ENCODE peak calls at places on chromosomes 3 and 15, in eight cellular contexts. N, T, Q, Y, G, K, E and J are unnamed samples.

GRCh38 chr15:29685156-29686078 is 136.9 kb downstream of the TJP1 start:
- DNase-seq in Q (peak; percentile 95), N (peak; percentile 74), K (peak; percentile 79), G (no peak), T (no peak), Y (no peak), E (peak; percentile 1), J (no peak)

GRCh38 chr3:102090646-102091045 is 241.3 kb downstream of the NFKBIZ start:
- DNase-seq in Q (no peak), N (peak; percentile 41), Y (peak; percentile 79), E (no peak), K (peak; percentile 62), G (no peak), T (no peak), J (no peak)

GRCh38 chr15:48946088-48946839 is 17.5 kb downstream of the SHC4 start:
- DNase-seq in T (no peak), Q (no peak), Y (peak; percentile 64), K (peak; percentile 90), E (peak; percentile 71), G (no peak), N (peak; percentile 84), J (no peak)

GRCh38 chr3:31106912-31107311 is 212.5 kb upstream of the GADL1 start:
- DNase-seq in N (no peak), E (no peak), Q (no peak), K (no peak), Y (no peak), T (no peak), G (no peak), J (no peak)

GRCh38 chr3:103794656-103795055 is 1359.8 kb downstream of the ZPLD1 start:
- DNase-seq in K (no peak), N (peak; percentile 25), T (no peak), E (peak; percentile 6), Q (no peak), Y (no peak), G (peak; percentile 71), J (no peak)

GRCh38 chr3:141164844-141165243 is 66.8 kb upstream of the PXYLP1 start:
- DNase-seq in Q (no peak), T (no peak), Y (no peak), G (no peak), N (no peak), E (no peak), K (no peak), J (no peak)

GRCh38 chr15:69893863-69894262 is 203.9 kb downstream of the TLE3 start:
- DNase-seq in Y (peak; percentile 87), N (no peak), T (no peak), Q (peak; percentile 89), G (peak; percentile 28), E (peak; percentile 36), K (peak; percentile 60), J (no peak)

GRCh38 chr3:97269202-97269601 is 454.8 kb downstream of the EPHA6 start:
- DNase-seq in K (no peak), E (no peak), T (no peak), Y (no peak), N (no peak), Q (no peak), G (peak; percentile 47), J (no peak)

GRCh38 chr15:48250640-48251076 is 44.6 kb downstream of the SLC12A1 start:
- DNase-seq in K (peak; percentile 79), E (peak; percentile 67), T (peak; percentile 56), G (peak; percentile 85), Y (peak; percentile 86), N (peak; percentile 60), Q (peak; percentile 71), J (peak; percentile 83)

GRCh38 chr3:32708672-32709283 is 23.8 kb downstream of the CNOT10 start:
- DNase-seq in E (no peak), Q (no peak), K (no peak), G (no peak), T (no peak), N (no peak), Y (no peak), J (no peak)

GRCh38 chr15:92011611-92012367 is 158.3 kb downstream of the SLCO3A1 start:
- DNase-seq in Q (no peak), E (no peak), G (peak; percentile 20), N (peak; percentile 7), Y (no peak), T (no peak), K (no peak), J (peak; percentile 81)

GRCh38 chr3:34584971-34585370 is 786.5 kb downstream of the PDCD6IP start:
- DNase-seq in K (no peak), N (no peak), Y (no peak), E (no peak), Q (no peak), G (no peak), T (no peak), J (no peak)

GRCh38 chr3:14240366-14240765 is 61.7 kb downstream of the LSM3 start:
- DNase-seq in Q (no peak), T (no peak), Y (no peak), E (no peak), K (no peak), G (no peak), N (no peak), J (no peak)

GRCh38 chr3:98574157-98574556 is 19.3 kb downstream of the CPOX start:
- DNase-seq in K (no peak), N (no peak), E (no peak), T (no peak), Y (no peak), G (no peak), Q (no peak), J (no peak)

GRCh38 chr3:18425641-18426403 is 683 bp upstream of the SATB1 start:
- DNase-seq in Q (no peak), Y (peak; percentile 8), K (no peak), N (peak; percentile 41), E (peak; percentile 78), T (no peak), G (peak; percentile 57), J (no peak)

GRCh38 chr3:36434682-36435426 is 54.5 kb downstream of the STAC start:
- DNase-seq in K (no peak), G (no peak), N (no peak), Q (peak; percentile 45), E (no peak), Y (no peak), T (no peak), J (peak; percentile 47)

GRCh38 chr3:39261726-39262125 is 18.1 kb downstream of the CX3CR1 start:
- DNase-seq in N (no peak), G (no peak), K (no peak), Y (no peak), Q (no peak), T (no peak), E (no peak), J (no peak)

GRCh38 chr3:39263576-39263975 is 16.3 kb downstream of the CX3CR1 start:
- DNase-seq in G (no peak), T (no peak), K (no peak), E (no peak), N (no peak), Q (no peak), Y (no peak), J (no peak)

GRCh38 chr3:39264053-39264452 is 15.8 kb downstream of the CX3CR1 start:
- DNase-seq in T (no peak), K (no peak), E (no peak), Y (no peak), Q (no peak), N (no peak), G (no peak), J (peak; percentile 55)

GRCh38 chr3:39260957-39261356 is 18.9 kb downstream of the CX3CR1 start:
- DNase-seq in G (peak; percentile 61), K (peak; percentile 71), Y (peak; percentile 89), N (peak; percentile 92), Q (peak; percentile 89), E (peak; percentile 69), T (no peak), J (peak; percentile 82)

DNA sequence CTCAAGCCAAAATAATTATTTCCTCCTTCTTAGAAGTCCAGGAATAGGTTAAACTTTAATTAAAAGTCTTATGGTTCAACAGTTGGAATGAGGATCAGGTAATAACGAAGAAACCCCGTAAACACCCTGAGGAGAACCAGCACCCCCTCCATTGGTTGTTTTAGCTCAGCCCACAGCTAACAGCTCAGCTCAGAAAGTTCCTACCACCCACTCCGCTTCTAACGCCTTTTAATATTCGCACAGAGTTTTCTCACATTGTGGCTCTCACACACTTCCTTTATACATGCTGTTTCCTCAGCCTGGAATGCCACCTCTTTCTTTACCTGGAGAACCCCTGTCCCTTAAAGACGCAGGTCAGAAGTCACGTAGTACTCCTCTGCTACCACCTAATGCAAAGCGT is 17.0 kb downstream of the CX3CR1 start:
- DNase-seq in E (no peak), N (no peak), G (no peak), T (no peak), K (no peak), Q (no peak), Y (no peak), J (no peak)
- H2AFZ ChIP-seq in E (no peak overlapping the region), N (no peak overlapping the region), G (no peak overlapping the region), T (no peak overlapping the region), K (no peak overlapping the region), Q (no peak overlapping the region), Y (no peak overlapping the region), J (no peak overlapping the region)

DNA sequence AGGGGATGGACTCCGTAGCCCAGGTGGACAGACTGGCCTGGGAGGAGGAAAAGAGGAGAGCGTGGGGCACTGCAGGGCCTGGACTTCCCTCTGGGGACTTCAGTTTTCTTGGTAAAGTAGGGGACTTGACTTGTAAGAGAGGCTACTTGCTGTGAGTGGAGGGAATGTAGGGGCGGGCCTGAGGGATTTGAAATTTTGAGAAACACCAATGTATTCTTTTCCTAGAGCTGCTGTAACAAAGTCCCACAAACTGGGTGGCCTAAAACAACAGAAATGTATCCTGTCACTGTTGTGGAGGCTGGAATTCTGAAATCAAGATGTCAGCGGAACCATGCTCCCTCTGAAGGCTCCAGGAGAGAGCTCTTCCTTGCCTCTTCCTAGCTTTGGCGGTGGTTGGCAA is 5.8 kb upstream of the HEG1 start:
- DNase-seq in N (no peak), Q (no peak), T (no peak), G (no peak), E (no peak), K (no peak), Y (no peak), J (no peak)
- H3K27ac ChIP-seq in N (no peak overlapping the region), Q (peak overlapping the region; percentile 76), T (no peak overlapping the region), G (no peak overlapping the region), E (peak overlapping the region; percentile 41), K (peak overlapping the region; percentile 84), Y (no peak overlapping the region), J (no peak overlapping the region)

DNA sequence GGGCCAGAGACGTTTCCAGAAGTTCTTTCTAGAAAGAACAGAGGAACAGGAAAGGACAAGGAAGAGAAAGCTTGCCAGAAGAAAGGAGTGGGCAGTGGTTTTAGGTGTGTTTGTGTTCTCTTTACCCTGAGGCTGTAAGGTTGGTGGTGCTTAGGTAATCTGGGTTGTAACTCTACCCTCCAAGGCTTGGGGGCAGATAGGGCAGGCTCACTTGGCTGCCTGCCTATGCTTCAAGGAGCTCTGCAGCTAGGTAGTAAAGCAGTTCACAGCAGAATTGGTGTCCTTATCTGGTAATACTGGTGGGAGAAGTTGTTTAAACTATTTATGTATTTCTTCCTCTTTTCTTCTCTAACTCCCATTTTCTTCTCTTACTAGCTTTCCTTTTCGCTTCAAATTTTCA is 50.7 kb upstream of the SPPL2A start:
- DNase-seq in K (no peak), G (no peak), Q (no peak), N (peak; percentile 82), Y (no peak), T (no peak), E (no peak), J (no peak)
- H2AFZ ChIP-seq in K (no peak overlapping the region), G (peak overlapping the region; percentile 80), Q (no peak overlapping the region), N (peak overlapping the region; percentile 31), Y (no peak overlapping the region), T (no peak overlapping the region), E (no peak overlapping the region), J (no peak overlapping the region)

DNA sequence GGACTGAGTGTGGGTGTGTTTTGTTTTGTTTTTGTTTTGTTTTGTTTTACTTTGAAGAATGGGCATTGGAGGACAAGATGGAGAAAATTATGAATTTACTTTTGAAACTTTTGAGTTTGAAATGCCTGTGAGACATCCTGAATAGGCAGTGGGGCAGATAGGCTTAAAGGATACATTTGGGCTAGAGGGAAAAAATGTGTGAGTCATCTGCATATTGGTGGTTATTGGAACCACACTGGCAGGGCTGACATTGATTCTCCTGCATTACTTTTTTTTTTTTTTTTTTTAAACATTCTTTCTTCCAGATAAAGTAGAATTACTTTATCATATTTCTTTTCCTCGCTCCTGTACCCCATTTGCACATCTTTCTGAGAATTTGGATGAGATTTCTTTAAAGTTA is 56.1 kb downstream of the CALML4 start:
- DNase-seq in N (peak; percentile 55), Y (peak; percentile 41), G (peak; percentile 27), Q (no peak), K (peak; percentile 66), E (no peak), T (no peak), J (no peak)
- H3K27ac ChIP-seq in N (no peak overlapping the region), Y (no peak overlapping the region), G (no peak overlapping the region), Q (peak overlapping the region; percentile 19), K (no peak overlapping the region), E (no peak overlapping the region), T (no peak overlapping the region), J (no peak overlapping the region)